ENCODE peak calls at places on chromosomes 7 and 10, in six cellular contexts. T is astrocyte, E is IMR-90, B is DND-41, C is coronary artery, N is upper lobe of right lung. D is an unnamed sample.

GRCh38 chr7:101169838-101170531 is 4.6 kb upstream of the VGF start:
- DNase-seq in T (no peak), E (peak), B (peak), C (peak), N (peak), D (no peak)

GRCh38 chr7:31271641-31272405 is 68.7 kb downstream of the NEUROD6 start:
- DNase-seq in T (no peak), E (no peak), B (no peak), C (no peak), N (no peak), D (no peak)

GRCh38 chr10:16944961-16945360 is 127.7 kb upstream of the RSU1 start:
- DNase-seq in T (no peak), E (no peak), B (no peak), C (no peak), N (no peak), D (no peak)

GRCh38 chr7:86846494-86847190 is 202.9 kb downstream of the GRM3 start:
- DNase-seq in T (no peak), E (no peak), B (no peak), C (no peak), N (no peak), D (no peak)

GRCh38 chr7:47470567-47471357 is 111.1 kb downstream of the TNS3 start:
- DNase-seq in T (no peak), E (no peak), B (no peak), C (no peak), N (no peak), D (no peak)

GRCh38 chr7:128352138-128352537 is 8.4 kb upstream of the RBM28 start:
- DNase-seq in T (no peak), E (peak), B (no peak), C (peak), N (peak), D (no peak)

GRCh38 chr10:67306588-67307205 is 380.9 kb downstream of the LRRTM3 start:
- DNase-seq in T (no peak), E (peak), B (no peak), C (no peak), N (no peak), D (peak)

GRCh38 chr7:70674268-70675025 is 457.5 kb upstream of the GALNT17 start:
- DNase-seq in T (peak), E (no peak), B (no peak), C (no peak), N (no peak), D (no peak)

GRCh38 chr10:7028809-7029166 is 382.0 kb downstream of the SFMBT2 start:
- DNase-seq in T (no peak), E (no peak), B (no peak), C (no peak), N (no peak), D (no peak)

GRCh38 chr7:71220210-71220695 is 88.3 kb downstream of the GALNT17 start:
- DNase-seq in T (no peak), E (no peak), B (no peak), C (no peak), N (no peak), D (no peak)

GRCh38 chr7:123935436-123936381 is 10.7 kb downstream of the SPAM1 start:
- DNase-seq in T (no peak), E (no peak), B (no peak), C (no peak), N (no peak), D (no peak)

GRCh38 chr10:30037620-30038336 is 21.6 kb downstream of the JCAD start:
- DNase-seq in T (no peak), E (no peak), B (no peak), C (no peak), N (no peak), D (no peak)

GRCh38 chr7:54705436-54705835 is 53.6 kb downstream of the SEC61G start:
- DNase-seq in T (peak), E (peak), B (no peak), C (no peak), N (no peak), D (peak)

GRCh38 chr7:120033114-120033513 is 239.9 kb upstream of the KCND2 start:
- DNase-seq in T (peak), E (no peak), B (no peak), C (no peak), N (no peak), D (no peak)

GRCh38 chr7:122902751-122903495 is 16.7 kb upstream of the CADPS2 start:
- DNase-seq in T (no peak), E (no peak), B (no peak), C (no peak), N (no peak), D (no peak)

GRCh38 chr7:72492446-72492845 is 80.3 kb upstream of the CALN1 start:
- DNase-seq in T (no peak), E (no peak), B (no peak), C (no peak), N (no peak), D (no peak)

GRCh38 chr7:83588602-83589240 is 60.2 kb downstream of the SEMA3E start:
- DNase-seq in T (no peak), E (no peak), B (no peak), C (no peak), N (no peak), D (no peak)

GRCh38 chr7:123681561-123681960 is 25.9 kb downstream of the LMOD2 start:
- DNase-seq in T (no peak), E (no peak), B (no peak), C (no peak), N (no peak), D (no peak)

GRCh38 chr7:67566101-67566500 is 569.5 kb downstream of the TYW1 start:
- DNase-seq in T (no peak), E (no peak), B (no peak), C (no peak), N (no peak), D (no peak)

GRCh38 chr10:45673074-45673628 is 579 bp upstream of the ZFAND4 start:
- DNase-seq in T (peak), E (no peak), B (no peak), C (peak), N (no peak), D (peak)

GRCh38 chr10:26311383-26311940 is 94.9 kb downstream of the GAD2 start:
- DNase-seq in T (no peak), E (no peak), B (no peak), C (no peak), N (no peak), D (no peak)

GRCh38 chr7:150520145-150520544 is 5.5 kb downstream of the GIMAP7 start:
- DNase-seq in T (no peak), E (no peak), B (no peak), C (no peak), N (no peak), D (no peak)
- H3K27ac ChIP-seq in T (no peak), E (no peak), B (peak), C (peak), N (peak), D (no peak)

DNA sequence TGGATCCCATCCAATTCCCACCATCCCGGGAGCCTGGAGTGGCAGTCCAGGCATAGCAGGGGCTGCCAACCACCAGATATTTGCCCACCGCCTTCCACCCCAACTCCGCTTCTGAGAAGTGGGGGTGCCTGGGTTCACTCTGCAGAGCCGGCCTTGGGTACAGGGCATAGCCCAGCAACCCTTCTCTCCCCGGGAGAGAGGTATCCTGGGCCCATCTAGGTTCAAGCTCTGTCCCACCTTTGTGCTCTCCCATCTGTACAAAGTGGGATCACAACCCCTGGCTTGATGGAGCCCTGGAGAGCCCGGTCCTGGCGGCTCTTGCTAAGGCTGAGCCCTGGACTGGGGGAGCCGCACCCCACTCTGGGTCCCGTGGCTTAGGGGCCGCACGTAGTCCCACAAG is 12.2 kb downstream of the MICALL2 start:
- DNase-seq in T (no peak), E (no peak), B (no peak), C (no peak), N (no peak), D (no peak)
- H3K27ac ChIP-seq in T (no peak), E (peak), B (no peak), C (peak), N (peak), D (no peak)

GRCh38 chr7:139339698-139340036 is 1.5 kb upstream of the FMC1 start:
- DNase-seq in T (no peak), E (no peak), B (no peak), C (no peak), N (no peak), D (no peak)
- H3K27ac ChIP-seq in T (peak), E (peak), B (peak), C (peak), N (peak), D (no peak)

DNA sequence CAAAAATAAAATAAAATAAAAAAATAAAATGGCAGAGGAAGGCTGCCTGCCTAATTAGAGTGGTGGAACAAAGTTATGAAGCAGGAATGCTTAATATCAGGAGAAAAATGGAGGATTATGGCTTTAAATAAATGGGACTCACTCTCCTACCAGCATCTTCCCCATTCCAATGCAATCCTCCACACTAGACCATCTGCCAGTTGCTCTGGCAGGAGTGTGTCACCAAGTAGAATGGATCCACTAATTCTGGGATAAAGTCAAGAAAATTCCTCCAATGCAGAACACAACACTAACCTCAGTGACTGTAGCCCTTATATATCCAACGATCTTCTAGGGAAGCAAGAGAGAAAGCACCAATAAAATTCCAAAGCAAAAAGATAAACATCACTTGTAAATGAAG is 112.5 kb upstream of the ARID5B start:
- DNase-seq in T (no peak), E (no peak), B (no peak), C (no peak), N (no peak), D (no peak)
- H3K27ac ChIP-seq in T (no peak), E (no peak), B (no peak), C (no peak), N (no peak), D (no peak)

GRCh38 chr10:3946234-3947229 is 161.5 kb upstream of the KLF6 start:
- DNase-seq in T (no peak), E (no peak), B (no peak), C (no peak), N (no peak), D (no peak)
- H3K27ac ChIP-seq in T (peak), E (peak), B (peak), C (peak), N (peak), D (peak)

DNA sequence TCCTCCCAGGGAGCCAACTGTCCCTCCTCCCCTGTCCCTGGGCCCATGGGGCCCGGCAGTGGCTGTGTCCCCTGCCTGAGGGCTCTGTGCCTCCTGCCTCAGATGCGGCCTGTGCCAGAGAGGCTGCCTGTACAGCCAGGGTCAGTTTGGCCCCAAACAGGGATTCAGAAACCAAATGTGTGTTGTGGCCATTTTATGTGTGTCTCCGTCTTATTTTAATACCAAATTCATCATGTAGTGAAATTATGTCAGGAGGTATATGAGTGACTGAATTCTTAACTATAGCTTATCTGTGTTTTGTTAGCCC is 114.8 kb downstream of the NT5C2 start:
- DNase-seq in T (no peak), E (no peak), B (no peak), C (no peak), N (no peak), D (no peak)
- H3K27ac ChIP-seq in T (no peak), E (no peak), B (no peak), C (peak), N (no peak), D (no peak)

GRCh38 chr10:62072901-62073300 is 171.4 kb downstream of the ARID5B start:
- DNase-seq in T (peak), E (no peak), B (no peak), C (no peak), N (no peak), D (no peak)

GRCh38 chr10:62073429-62073828 is 171.9 kb downstream of the ARID5B start:
- DNase-seq in T (no peak), E (no peak), B (no peak), C (no peak), N (no peak), D (no peak)

GRCh38 chr10:62069452-62070191 is 168.1 kb downstream of the ARID5B start:
- DNase-seq in T (no peak), E (no peak), B (no peak), C (no peak), N (no peak), D (no peak)

GRCh38 chr10:62068464-62068863 is 167.0 kb downstream of the ARID5B start:
- DNase-seq in T (no peak), E (no peak), B (no peak), C (no peak), N (no peak), D (no peak)

DNA sequence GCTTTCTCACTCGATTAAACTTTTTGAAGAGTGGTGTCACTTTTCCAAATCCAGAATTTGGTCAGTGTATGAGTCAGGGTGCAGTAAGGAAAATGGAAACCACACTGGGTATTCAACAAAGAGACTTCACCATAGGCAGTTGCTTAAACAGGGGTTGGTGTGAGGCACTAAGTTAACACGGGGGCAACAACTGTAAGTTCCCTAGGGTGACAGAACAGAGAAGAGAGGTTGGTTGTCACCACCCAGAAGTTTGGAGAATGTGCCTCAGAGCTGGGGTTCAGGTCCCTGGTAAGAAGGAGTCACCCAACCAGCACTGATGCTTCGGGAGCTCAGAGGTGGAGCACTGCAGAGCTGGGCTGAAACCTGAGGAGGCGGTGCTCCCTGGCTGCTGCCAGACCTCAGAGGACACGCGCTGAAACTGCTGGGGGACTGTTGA is 170.4 kb downstream of the ARID5B start:
- DNase-seq in T (peak), E (peak), B (no peak), C (no peak), N (no peak), D (no peak)
- H3K27ac ChIP-seq in T (peak), E (peak), B (no peak), C (peak), N (no peak), D (no peak)

GRCh38 chr10:24694086-24694485 is 29.6 kb downstream of the ARHGAP21 start:
- DNase-seq in T (peak), E (peak), B (no peak), C (no peak), N (no peak), D (no peak)

GRCh38 chr10:24691113-24691512 is 32.6 kb downstream of the ARHGAP21 start:
- DNase-seq in T (no peak), E (peak), B (no peak), C (no peak), N (no peak), D (no peak)

GRCh38 chr10:24697080-24697479 is 26.6 kb downstream of the ARHGAP21 start:
- DNase-seq in T (no peak), E (no peak), B (no peak), C (no peak), N (no peak), D (no peak)

GRCh38 chr10:24700911-24701310 is 22.8 kb downstream of the ARHGAP21 start:
- DNase-seq in T (no peak), E (no peak), B (no peak), C (no peak), N (no peak), D (no peak)

GRCh38 chr10:24695452-24695851 is 28.2 kb downstream of the ARHGAP21 start:
- DNase-seq in T (no peak), E (no peak), B (no peak), C (no peak), N (no peak), D (no peak)
- H3K27ac ChIP-seq in T (no peak), E (no peak), B (no peak), C (no peak), N (no peak), D (no peak)

D was measured in foreskin keratinocyte.